ENCODE peak calls at places on chromosome 20, in eight cellular contexts. G is neural progenitor cell, I is uterus, S is fibroblast of lung, Q is gastrocnemius medialis, O is body of pancreas, M is transverse colon, K is bronchial epithelial cell. W is an unnamed sample.

GRCh38 chr20:62794007-62794724 is 2.1 kb upstream of the MRGBP start:
- DNase-seq in O (peak), I (peak), Q (peak), S (peak), K (peak), M (peak), G (peak), W (peak)

GRCh38 chr20:527571-527886 is 16.1 kb downstream of the CSNK2A1 start:
- DNase-seq in M (no peak), I (no peak), O (no peak), S (no peak), Q (no peak), G (no peak), K (no peak), W (no peak)

GRCh38 chr20:45014671-45015415 is 48.5 kb downstream of the STK4 start:
- DNase-seq in O (no peak), S (peak), Q (no peak), G (no peak), K (no peak), M (no peak), I (no peak), W (no peak)

GRCh38 chr20:38523697-38524096 is 51.1 kb downstream of the RALGAPB start:
- DNase-seq in Q (no peak), K (peak), M (no peak), I (no peak), S (peak), O (no peak), G (no peak), W (no peak)

GRCh38 chr20:38225900-38226263 is 34.7 kb downstream of the KIAA1755 start:
- DNase-seq in I (no peak), G (no peak), M (no peak), K (no peak), S (peak), O (no peak), Q (peak), W (no peak)

GRCh38 chr20:3595541-3595940 is 67.7 kb downstream of the GFRA4 start:
- DNase-seq in Q (no peak), I (no peak), M (no peak), K (no peak), S (no peak), O (no peak), G (no peak), W (no peak)

GRCh38 chr20:41317536-41318270 is at the start of gene ZHX3:
- DNase-seq in O (peak), M (peak), Q (peak), G (peak), K (peak), I (peak), S (peak), W (peak)

GRCh38 chr20:48841861-48842529 is 14.2 kb upstream of the PREX1 start:
- DNase-seq in O (no peak), M (no peak), Q (no peak), S (peak), K (peak), G (no peak), I (no peak), W (no peak)

GRCh38 chr20:53304146-53304545 is 289.5 kb downstream of the ZNF217 start:
- DNase-seq in I (no peak), O (no peak), G (no peak), K (no peak), M (no peak), S (no peak), Q (no peak), W (no peak)

GRCh38 chr20:59807909-59808728 is 125.3 kb downstream of the SYCP2 start:
- DNase-seq in K (no peak), O (no peak), Q (no peak), M (no peak), S (no peak), G (no peak), I (peak), W (no peak)

GRCh38 chr20:18496740-18497592 is at the start of gene RBBP9:
- DNase-seq in S (peak), I (peak), G (peak), Q (peak), O (peak), M (peak), K (peak), W (peak)

GRCh38 chr20:38190936-38191371 is 25.9 kb upstream of the TGM2 start:
- DNase-seq in Q (no peak), I (peak), K (no peak), O (no peak), M (no peak), G (no peak), S (no peak), W (no peak)

GRCh38 chr20:9506964-9507369 is 7.4 kb upstream of the LAMP5 start:
- DNase-seq in K (no peak), G (peak), M (no peak), O (no peak), I (no peak), S (no peak), Q (no peak), W (no peak)

GRCh38 chr20:9501473-9501872 is 12.9 kb upstream of the LAMP5 start:
- DNase-seq in Q (no peak), S (no peak), M (no peak), O (no peak), G (no peak), I (no peak), K (no peak), W (no peak)

GRCh38 chr20:9506337-9506821 is 8.0 kb upstream of the LAMP5 start:
- DNase-seq in O (no peak), I (no peak), S (no peak), G (no peak), M (no peak), K (no peak), Q (no peak), W (no peak)

GRCh38 chr20:9500121-9500911 is 14.1 kb upstream of the LAMP5 start:
- DNase-seq in I (no peak), K (no peak), M (peak), G (no peak), Q (no peak), O (no peak), S (no peak), W (no peak)

GRCh38 chr20:9503530-9504251 is 10.7 kb upstream of the LAMP5 start:
- DNase-seq in S (peak), M (no peak), K (peak), Q (no peak), I (no peak), O (no peak), G (peak), W (no peak)
- TF ChIP-seq CTCF in S (peak), M (no peak), K (no peak), Q (no peak), I (no peak), O (no peak), G (peak), W (no peak)

GRCh38 chr20:12311102-12311865 is 393.6 kb downstream of the BTBD3 start:
- DNase-seq in M (no peak), Q (no peak), K (no peak), S (no peak), I (no peak), G (no peak), O (no peak), W (no peak)

GRCh38 chr20:12316794-12317193 is 399.1 kb downstream of the BTBD3 start:
- DNase-seq in M (no peak), O (no peak), Q (no peak), K (no peak), S (no peak), G (no peak), I (no peak), W (no peak)

GRCh38 chr20:12318043-12318442 is 400.4 kb downstream of the BTBD3 start:
- DNase-seq in S (no peak), M (no peak), G (peak), O (no peak), I (no peak), K (no peak), Q (no peak), W (no peak)

GRCh38 chr20:12315652-12316051 is 398.0 kb downstream of the BTBD3 start:
- DNase-seq in G (no peak), S (no peak), O (no peak), Q (no peak), I (no peak), K (no peak), M (no peak), W (no peak)
- TF ChIP-seq CTCF in G (no peak), S (no peak), O (no peak), Q (no peak), I (no peak), K (no peak), M (no peak), W (no peak)

GRCh38 chr20:63839620-63840019 is 8.6 kb upstream of the ZBTB46 start:
- DNase-seq in I (no peak), M (no peak), G (no peak), K (no peak), Q (no peak), S (no peak), O (no peak), W (no peak)
- TF ChIP-seq CTCF in I (no peak), M (no peak), G (no peak), K (no peak), Q (no peak), S (no peak), O (no peak), W (no peak)

GRCh38 chr20:39835040-39835842 is 853.8 kb downstream of the MAFB start:
- DNase-seq in K (no peak), Q (no peak), I (peak), O (peak), S (no peak), G (no peak), M (no peak), W (peak)

DNA sequence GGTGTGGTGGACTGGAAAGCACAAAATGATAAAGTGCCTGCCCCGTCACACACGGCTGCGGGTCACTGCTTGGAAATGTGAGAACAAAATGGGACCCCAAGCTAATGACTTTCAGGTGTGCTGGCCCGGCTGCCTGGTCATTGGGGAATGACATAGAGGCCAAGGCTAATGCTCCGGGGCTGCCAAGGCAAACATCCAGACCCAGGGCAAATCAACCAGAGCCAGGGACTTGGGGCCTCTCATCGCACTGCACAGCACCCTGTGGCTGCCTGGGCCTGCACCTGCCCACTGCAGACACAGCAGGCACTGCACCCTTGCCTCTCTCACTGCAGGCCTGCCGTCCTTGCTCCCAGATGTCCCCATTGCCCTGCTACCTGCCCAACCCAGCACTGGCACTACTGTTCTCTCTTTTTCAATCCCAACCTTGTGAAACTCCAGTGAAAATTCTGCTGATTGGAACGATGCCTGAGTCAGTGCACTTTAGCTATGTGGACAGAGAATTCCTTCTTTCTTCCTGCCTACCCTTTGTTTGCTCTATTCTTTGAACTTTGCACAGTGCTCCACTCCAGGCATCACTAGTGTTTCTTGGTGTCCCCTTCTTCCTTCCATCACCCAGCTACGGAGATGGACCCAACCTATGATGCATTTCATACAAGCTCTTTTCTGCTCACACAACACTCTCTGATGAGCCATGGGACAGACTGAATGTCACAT is 849.5 kb downstream of the MAFB start:
- DNase-seq in Q (no peak), O (no peak), M (no peak), G (no peak), I (no peak), S (no peak), K (no peak), W (no peak)
- TF ChIP-seq CTCF in Q (no peak), O (no peak), M (no peak), G (no peak), I (no peak), S (no peak), K (no peak), W (no peak)

GRCh38 chr20:24102290-24102689 is 113.7 kb upstream of the GGTLC1 start:
- DNase-seq in G (peak), I (no peak), S (no peak), K (peak), O (no peak), Q (no peak), M (no peak), W (peak)
- TF ChIP-seq CTCF in G (peak), I (no peak), S (peak), K (peak), O (no peak), Q (no peak), M (no peak), W (no peak)